ENCODE peak calls at places on chromosomes 5 and 9, in four cellular contexts. Y is K562, T is HepG2, U is HCT116. B is an unnamed sample.

GRCh38 chr9:83006378-83006777 is 56.6 kb downstream of the RASEF start:
- DNase-seq in T (no peak), U (no peak), Y (no peak), B (no peak)

GRCh38 chr5:81420039-81420667 is 26.2 kb upstream of the ACOT12 start:
- DNase-seq in U (peak; percentile 74), T (no peak), Y (peak; percentile 29), B (no peak)

GRCh38 chr9:99059074-99059894 is 45.6 kb upstream of the TGFBR1 start:
- DNase-seq in T (no peak), Y (peak; percentile 70), U (no peak), B (no peak)

GRCh38 chr9:18658764-18659705 is 185.1 kb downstream of the ADAMTSL1 start:
- DNase-seq in Y (no peak), T (no peak), U (no peak), B (no peak)

GRCh38 chr5:53323943-53324642 is 156.3 kb upstream of the FST start:
- DNase-seq in T (peak; percentile 7), Y (no peak), U (no peak), B (no peak)

GRCh38 chr9:133888048-133888778 is 103.9 kb downstream of the VAV2 start:
- DNase-seq in Y (no peak), T (peak; percentile 83), U (no peak), B (no peak)

GRCh38 chr5:130279386-130279785 is 375.1 kb downstream of the CHSY3 start:
- DNase-seq in Y (no peak), U (no peak), T (no peak), B (no peak)

GRCh38 chr5:126695081-126695480 is 81.9 kb upstream of the LMNB1 start:
- DNase-seq in T (no peak), U (no peak), Y (no peak), B (no peak)

GRCh38 chr5:72554897-72555296 is 47.7 kb upstream of the ZNF366 start:
- DNase-seq in U (no peak), T (no peak), Y (no peak), B (no peak)

GRCh38 chr5:8848997-8849585 is 696.8 kb downstream of the SEMA5A start:
- DNase-seq in Y (no peak), T (no peak), U (no peak), B (no peak)

GRCh38 chr5:127216906-127217675 is 73.5 kb upstream of the MEGF10 start:
- DNase-seq in T (no peak), U (no peak), Y (no peak), B (no peak)

GRCh38 chr5:112283943-112284342 is 135.1 kb downstream of the EPB41L4A start:
- DNase-seq in Y (no peak), U (no peak), T (no peak), B (no peak)

GRCh38 chr5:35851282-35851681 is 5.4 kb upstream of the IL7R start:
- DNase-seq in T (no peak), U (no peak), Y (no peak), B (no peak)

GRCh38 chr5:134525687-134526482 is 415 bp downstream of the JADE2 start:
- DNase-seq in Y (peak; percentile 79), U (no peak), T (peak; percentile 61), B (peak; percentile 66)

GRCh38 chr5:76438025-76438424 is 34.9 kb downstream of the IQGAP2 start:
- DNase-seq in T (no peak), Y (no peak), U (no peak), B (no peak)

GRCh38 chr5:8825161-8825757 is 720.6 kb downstream of the SEMA5A start:
- DNase-seq in T (no peak), U (no peak), Y (no peak), B (no peak)

GRCh38 chr5:27325513-27325912 is 287.1 kb upstream of the CDH9 start:
- DNase-seq in T (no peak), U (no peak), Y (no peak), B (no peak)
- TF ChIP-seq FOSL1 in T (no peak), U (no peak), Y (no peak), B (no peak)

GRCh38 chr9:136648746-136649145 is 14.0 kb upstream of the EGFL7 start:
- DNase-seq in U (no peak), T (no peak), Y (no peak), B (no peak)
- TF ChIP-seq JUND in U (no peak), T (no peak), Y (no peak), B (no peak)

DNA sequence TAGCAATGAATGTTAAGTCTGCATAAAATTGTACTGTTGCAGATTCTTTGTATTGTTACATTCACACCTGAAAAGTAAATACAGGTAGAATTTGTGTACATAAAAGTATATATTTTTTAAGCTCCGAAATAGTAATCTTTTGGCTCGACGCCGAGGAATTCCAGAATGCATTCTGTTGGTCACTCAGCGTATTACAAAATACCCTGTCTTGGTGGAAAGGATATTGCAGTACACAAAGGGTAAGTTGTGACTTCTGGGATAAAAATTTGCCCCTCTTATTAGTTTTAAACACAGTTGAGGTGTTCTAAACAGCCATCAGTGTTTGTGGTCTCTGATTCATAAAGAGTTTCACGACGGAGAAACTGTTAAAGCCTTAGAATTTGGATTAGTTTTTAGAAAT is 257.6 kb downstream of the ARHGEF28 start:
- DNase-seq in T (no peak), U (no peak), Y (no peak), B (no peak)
- TF ChIP-seq FOSL1 in T (no peak), U (no peak), Y (no peak), B (no peak)

GRCh38 chr9:36150529-36151305 is 14.2 kb downstream of the GLIPR2 start:
- DNase-seq in Y (no peak), U (no peak), T (peak; percentile 29), B (no peak)

GRCh38 chr9:36158122-36158521 is 11.1 kb upstream of the CCIN start:
- DNase-seq in T (no peak), Y (no peak), U (no peak), B (no peak)

GRCh38 chr9:36151306-36152210 is 15.0 kb downstream of the GLIPR2 start:
- DNase-seq in T (no peak), U (no peak), Y (no peak), B (no peak)

GRCh38 chr9:36152741-36153438 is 16.3 kb upstream of the CCIN start:
- DNase-seq in U (no peak), Y (no peak), T (no peak), B (no peak)

DNA sequence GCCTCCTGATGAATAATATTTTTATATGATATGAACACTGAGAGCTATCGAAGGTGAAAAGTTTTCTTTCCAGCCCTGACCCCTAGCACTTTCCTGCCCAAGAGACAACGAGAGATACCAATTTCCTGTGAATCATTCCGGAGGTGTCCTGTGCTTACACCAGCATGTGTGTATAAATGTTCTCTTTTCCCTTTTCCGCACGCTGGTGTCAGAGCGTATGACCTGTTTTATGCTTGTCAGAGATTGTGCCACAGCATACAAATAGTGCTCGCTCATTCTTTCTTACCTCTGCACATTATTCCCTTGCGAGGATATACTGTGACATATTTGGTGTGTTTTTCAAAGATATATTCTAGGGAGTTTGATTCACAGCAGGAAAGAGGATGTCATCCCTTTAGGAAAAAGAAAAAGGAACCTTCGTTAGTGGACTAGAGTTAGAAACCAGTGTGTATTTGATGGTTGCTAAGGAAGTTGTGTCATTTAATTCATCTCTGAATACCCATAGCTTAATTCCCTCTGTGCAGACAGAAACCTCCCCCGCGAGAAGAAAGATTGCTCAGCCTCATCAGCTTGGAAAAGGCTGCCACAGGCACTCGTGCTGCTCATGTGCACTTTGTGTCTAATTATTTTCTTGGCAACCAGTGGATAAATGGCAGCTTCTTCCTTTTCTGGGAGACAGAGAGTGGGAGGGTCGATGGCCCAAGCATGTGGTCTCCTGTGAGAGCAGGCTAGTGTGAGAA is 14.8 kb upstream of the CCIN start:
- DNase-seq in T (no peak), U (no peak), Y (no peak), B (no peak)
- TF ChIP-seq JUND in T (no peak), U (no peak), Y (no peak), B (no peak)

GRCh38 chr9:122370869-122371467 is at the start of gene PTGS1:
- DNase-seq in T (no peak), Y (peak; percentile 75), U (no peak), B (peak; percentile 65)
- TF ChIP-seq FOSL1 in T (no peak), Y (no peak), U (no peak), B (no peak)

B was measured in H1.